ENCODE peak calls at places on chromosomes 7 and 10, in nine cellular contexts. P is IMR-90, C is tibial artery, H is esophagus squamous epithelium, M is Panc1, A is H1, J is colonic mucosa, E is right atrium auricular region, B is AG04450. T is an unnamed sample.

GRCh38 chr7:19061331-19061730 is 56.1 kb downstream of the TWIST1 start:
- DNase-seq in P (peak), C (no peak), H (no peak), M (no peak), A (no peak), J (no peak), E (no peak), B (no peak), T (no peak)

GRCh38 chr10:25766687-25767221 is 167.3 kb upstream of the MYO3A start:
- DNase-seq in P (no peak), C (no peak), H (no peak), M (no peak), A (peak), J (no peak), E (no peak), B (no peak), T (no peak)

GRCh38 chr7:106313456-106313891 is 28.7 kb upstream of the NAMPT start:
- DNase-seq in P (peak), C (no peak), H (no peak), M (peak), A (no peak), J (no peak), E (no peak), B (peak), T (no peak)

GRCh38 chr10:78269061-78269460 is 235.4 kb downstream of the RPS24 start:
- DNase-seq in P (no peak), C (no peak), H (no peak), M (no peak), A (no peak), J (no peak), E (no peak), B (no peak), T (no peak)

GRCh38 chr10:53699231-53699630 is 926.6 kb upstream of the MBL2 start:
- DNase-seq in P (no peak), C (no peak), H (no peak), M (no peak), A (no peak), J (no peak), E (no peak), B (no peak), T (no peak)

GRCh38 chr10:49111320-49111698 is 4.0 kb downstream of the VSTM4 start:
- DNase-seq in P (no peak), C (no peak), H (no peak), M (no peak), A (no peak), J (no peak), E (peak), B (no peak), T (no peak)

GRCh38 chr7:71615017-71615416 is 483.1 kb downstream of the GALNT17 start:
- DNase-seq in P (no peak), C (peak), H (no peak), M (no peak), A (no peak), J (no peak), E (no peak), B (no peak), T (peak)

GRCh38 chr10:72738476-72738875 is 46.5 kb downstream of the MCU start:
- DNase-seq in P (no peak), C (no peak), H (no peak), M (no peak), A (no peak), J (no peak), E (no peak), B (no peak), T (no peak)

GRCh38 chr10:49594594-49594993 is 15.5 kb upstream of the SLC18A3 start:
- DNase-seq in P (peak), C (no peak), H (no peak), M (peak), A (peak), J (peak), E (peak), B (peak), T (no peak)

GRCh38 chr7:100000239-100000638 is 15.2 kb upstream of the ZKSCAN1 start:
- DNase-seq in P (no peak), C (peak), H (no peak), M (no peak), A (no peak), J (no peak), E (no peak), B (no peak), T (no peak)

GRCh38 chr10:80196270-80196949 is 8.9 kb downstream of the ANXA11 start:
- DNase-seq in P (peak), C (peak), H (no peak), M (no peak), A (no peak), J (peak), E (peak), B (no peak), T (peak)

GRCh38 chr10:114577133-114577532 is 80.9 kb downstream of the ABLIM1 start:
- DNase-seq in P (peak), C (no peak), H (no peak), M (no peak), A (no peak), J (no peak), E (no peak), B (peak), T (no peak)

GRCh38 chr10:101237080-101237817 is 8.0 kb upstream of the LBX1 start:
- DNase-seq in P (no peak), C (no peak), H (no peak), M (no peak), A (no peak), J (no peak), E (no peak), B (no peak), T (no peak)

GRCh38 chr10:101235766-101236165 is 6.5 kb upstream of the LBX1 start:
- DNase-seq in P (no peak), C (no peak), H (no peak), M (no peak), A (no peak), J (no peak), E (no peak), B (no peak), T (no peak)

GRCh38 chr10:101237908-101238731 is 8.9 kb upstream of the LBX1 start:
- DNase-seq in P (no peak), C (no peak), H (no peak), M (no peak), A (no peak), J (no peak), E (no peak), B (no peak), T (no peak)

GRCh38 chr10:101236376-101237079 is 7.3 kb upstream of the LBX1 start:
- DNase-seq in P (peak), C (no peak), H (no peak), M (no peak), A (peak), J (no peak), E (no peak), B (no peak), T (no peak)

GRCh38 chr10:101238732-101239105 is 9.5 kb upstream of the LBX1 start:
- DNase-seq in P (no peak), C (no peak), H (no peak), M (no peak), A (no peak), J (no peak), E (no peak), B (no peak), T (no peak)
- TF ChIP-seq CTCF in P (peak), C (no peak), H (peak), M (peak), A (peak), J (peak), E (peak), B (peak), T (peak)

DNA sequence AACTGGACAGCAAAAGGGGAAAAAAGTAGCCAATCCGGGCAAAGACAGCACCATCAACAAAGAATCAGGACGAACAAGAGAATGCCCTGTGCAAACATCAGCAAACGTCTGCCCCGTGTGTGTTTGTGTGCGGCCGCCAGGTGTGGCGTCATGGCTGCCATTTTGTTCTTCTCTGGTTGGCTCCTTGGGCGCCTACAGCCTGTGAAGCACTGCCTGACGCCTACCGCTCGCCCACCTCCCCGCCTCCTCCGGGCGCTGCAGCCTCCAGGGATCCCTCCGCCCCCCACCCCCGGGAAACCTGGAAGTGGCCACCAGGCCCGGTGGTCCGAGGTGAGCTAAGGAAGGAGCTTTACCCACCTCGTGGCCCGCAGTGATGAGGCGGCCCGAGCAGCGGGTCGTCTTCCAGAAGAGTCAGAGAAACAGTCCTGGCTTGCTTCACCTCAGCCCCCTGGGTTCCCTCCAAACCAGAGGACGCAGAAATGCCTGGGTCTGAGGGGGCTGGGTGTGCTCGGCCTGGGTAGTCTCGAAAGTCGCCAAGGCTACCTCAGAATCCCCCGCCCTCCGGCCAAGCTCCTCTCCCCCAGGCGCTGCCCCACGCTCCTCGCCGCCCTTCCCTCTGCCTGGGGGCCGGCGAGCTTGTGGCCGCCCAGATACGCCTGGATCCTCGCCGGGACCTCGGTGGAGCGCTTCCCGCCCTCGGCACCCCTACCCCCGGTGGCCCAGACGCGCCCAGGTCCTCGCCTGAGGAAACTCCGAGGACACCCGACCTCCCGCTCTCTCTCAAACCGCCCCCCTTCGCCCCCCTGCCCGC is 61.8 kb upstream of the IL6 start:
- DNase-seq in P (no peak), C (no peak), H (no peak), M (no peak), A (no peak), J (no peak), E (no peak), B (no peak), T (no peak)
- H3K27ac ChIP-seq in P (peak), C (no peak), H (no peak), M (no peak), A (no peak), J (no peak), E (no peak), B (no peak), T (no peak)

GRCh38 chr7:240128-240676 is 47.8 kb downstream of the FAM20C start:
- DNase-seq in P (no peak), C (no peak), H (no peak), M (no peak), A (no peak), J (no peak), E (no peak), B (no peak), T (no peak)
- H3K4me3 ChIP-seq in P (no peak), C (no peak), H (no peak), M (no peak), A (no peak), J (no peak), E (no peak), B (no peak), T (no peak)

GRCh38 chr7:12110425-12110824 is 100.7 kb upstream of the TMEM106B start:
- DNase-seq in P (no peak), C (no peak), H (no peak), M (no peak), A (no peak), J (no peak), E (no peak), B (no peak), T (no peak)

GRCh38 chr7:12107841-12108249 is 103.2 kb upstream of the TMEM106B start:
- DNase-seq in P (no peak), C (no peak), H (no peak), M (no peak), A (no peak), J (no peak), E (no peak), B (no peak), T (no peak)

GRCh38 chr7:12111461-12112405 is 99.4 kb upstream of the TMEM106B start:
- DNase-seq in P (no peak), C (no peak), H (no peak), M (peak), A (peak), J (no peak), E (no peak), B (no peak), T (no peak)
- TF ChIP-seq CTCF in P (no peak), C (no peak), H (no peak), M (peak), A (peak), J (no peak), E (no peak), B (no peak), T (no peak)

GRCh38 chr10:119395287-119396007 is 147.1 kb downstream of the RGS10 start:
- DNase-seq in P (peak), C (no peak), H (no peak), M (no peak), A (no peak), J (no peak), E (peak), B (no peak), T (no peak)
- H3K27ac ChIP-seq in P (peak), C (peak), H (peak), M (no peak), A (no peak), J (peak), E (peak), B (no peak), T (peak)

T was measured in coronary artery.